ENCODE peak calls at places on chromosomes 3 and 15, in six cellular contexts. L is heart right ventricle, X is dorsolateral prefrontal cortex, J is AG04450, E is adrenal gland, Y is stomach. M is an unnamed sample.
A peak's percentile ranks its signal among the peaks of the same experiment; 100 is the strongest.

GRCh38 chr15:101028772-101029438 is 109.7 kb downstream of the LRRK1 start:
- DNase-seq in L (peak; percentile 2), X (no peak), J (no peak), E (no peak), Y (peak; percentile 14), M (no peak)

GRCh38 chr3:128481438-128481942 is 11.5 kb downstream of the GATA2 start:
- DNase-seq in L (peak; percentile 84), X (no peak), J (no peak), E (peak; percentile 28), Y (no peak), M (peak; percentile 80)

GRCh38 chr3:139427283-139428060 is 38.0 kb upstream of the COPB2 start:
- DNase-seq in L (peak; percentile 40), X (no peak), J (peak; percentile 34), E (no peak), Y (no peak), M (no peak)

GRCh38 chr15:38868326-38869114 is 303.9 kb upstream of the RASGRP1 start:
- DNase-seq in L (no peak), X (no peak), J (peak; percentile 73), E (peak; percentile 48), Y (peak; percentile 36), M (no peak)

GRCh38 chr3:16864610-16865313 is 20.0 kb upstream of the PLCL2 start:
- DNase-seq in L (no peak), X (no peak), J (no peak), E (no peak), Y (no peak), M (no peak)

GRCh38 chr3:42247576-42248027 is 18.4 kb downstream of the CCK start:
- DNase-seq in L (peak; percentile 57), X (no peak), J (no peak), E (peak; percentile 41), Y (peak; percentile 64), M (peak; percentile 19)

GRCh38 chr15:80500021-80500420 is 95.8 kb downstream of the ARNT2 start:
- DNase-seq in L (no peak), X (no peak), J (no peak), E (no peak), Y (no peak), M (no peak)

GRCh38 chr15:74179101-74179841 is 5.8 kb downstream of the ISLR start:
- DNase-seq in L (peak; percentile 78), X (no peak), J (peak; percentile 38), E (peak; percentile 94), Y (no peak), M (peak; percentile 78)

GRCh38 chr15:63348392-63348791 is 33.3 kb downstream of the CA12 start:
- DNase-seq in L (peak; percentile 50), X (peak; percentile 65), J (no peak), E (peak; percentile 75), Y (peak; percentile 84), M (peak; percentile 64)

GRCh38 chr3:134330895-134331810 is 43.1 kb downstream of the AMOTL2 start:
- DNase-seq in L (no peak), X (no peak), J (no peak), E (no peak), Y (no peak), M (no peak)

GRCh38 chr3:33919312-33919711 is 120.9 kb downstream of the PDCD6IP start:
- DNase-seq in L (no peak), X (no peak), J (no peak), E (no peak), Y (no peak), M (no peak)

GRCh38 chr15:39108021-39108420 is 472.9 kb upstream of the THBS1 start:
- DNase-seq in L (no peak), X (no peak), J (no peak), E (no peak), Y (no peak), M (no peak)

GRCh38 chr3:136196064-136196400 is at the start of gene MSL2:
- DNase-seq in L (no peak), X (no peak), J (no peak), E (no peak), Y (no peak), M (peak; percentile 82)

GRCh38 chr3:184582998-184583344 is 21.4 kb downstream of the EPHB3 start:
- DNase-seq in L (no peak), X (no peak), J (no peak), E (no peak), Y (no peak), M (no peak)

GRCh38 chr3:119978554-119979208 is 115.6 kb downstream of the GSK3B start:
- DNase-seq in L (peak; percentile 32), X (no peak), J (no peak), E (no peak), Y (no peak), M (no peak)

GRCh38 chr3:63878394-63879089 is 14.9 kb downstream of the ATXN7 start:
- DNase-seq in L (no peak), X (no peak), J (no peak), E (no peak), Y (no peak), M (no peak)

GRCh38 chr3:69013256-69014021 is at the start of gene EOGT:
- DNase-seq in L (peak; percentile 91), X (peak; percentile 86), J (no peak), E (peak; percentile 89), Y (peak; percentile 89), M (peak; percentile 92)

GRCh38 chr15:51280838-51281237 is 57.6 kb downstream of the CYP19A1 start:
- DNase-seq in L (no peak), X (no peak), J (no peak), E (no peak), Y (no peak), M (no peak)

GRCh38 chr3:179015551-179016020 is 56.0 kb downstream of the ZMAT3 start:
- DNase-seq in L (peak; percentile 56), X (no peak), J (peak; percentile 59), E (no peak), Y (peak; percentile 28), M (no peak)

GRCh38 chr3:72044231-72044935 is 259.4 kb upstream of the PROK2 start:
- DNase-seq in L (no peak), X (no peak), J (no peak), E (no peak), Y (no peak), M (no peak)

GRCh38 chr3:54121404-54122045 is 827 bp upstream of the CACNA2D3 start:
- DNase-seq in L (no peak), X (no peak), J (no peak), E (no peak), Y (no peak), M (no peak)
- H3K27ac ChIP-seq in L (peak overlapping the region; percentile 60), X (peak overlapping the region; percentile 72), J (no peak overlapping the region), E (no peak overlapping the region), Y (peak overlapping the region; percentile 83), M (peak overlapping the region; percentile 91)

DNA sequence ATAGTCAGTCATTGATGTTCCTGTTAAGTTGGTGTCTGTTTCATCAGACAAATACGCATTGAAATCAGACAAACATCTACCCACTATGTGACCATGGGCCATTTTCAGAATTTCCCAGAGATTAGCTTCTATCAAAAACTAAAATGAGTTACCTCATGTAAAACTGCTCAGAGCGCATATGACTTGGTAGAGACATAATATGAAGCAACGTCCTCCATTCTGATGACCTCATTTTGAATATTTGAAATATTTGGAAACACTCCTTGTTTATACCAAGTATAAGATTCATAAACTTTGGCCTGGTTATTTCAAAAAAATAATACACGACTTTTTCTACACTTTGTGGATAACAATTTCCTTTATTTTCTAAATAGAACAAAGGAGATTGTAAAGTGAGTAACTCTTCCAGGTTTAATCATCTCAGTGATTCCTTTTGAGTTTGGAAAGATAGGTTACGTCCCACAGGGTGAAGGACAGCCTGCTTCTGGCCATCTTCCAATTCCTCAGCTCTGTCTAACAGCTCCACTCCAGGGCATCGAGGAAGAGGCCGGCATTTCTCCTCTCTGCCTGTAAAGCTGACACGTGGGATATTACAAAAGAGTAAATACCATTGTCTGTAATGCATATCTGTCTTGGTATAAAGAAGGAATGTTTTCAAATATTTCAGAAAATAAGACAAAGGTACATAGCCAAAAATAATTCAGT is 122.6 kb downstream of the CADM2 start:
- DNase-seq in L (no peak), X (peak; percentile 21), J (no peak), E (peak; percentile 37), Y (no peak), M (no peak)
- TF ChIP-seq CTCF in L (no peak), X (no peak), J (no peak), E (no peak), Y (no peak), M (no peak)

GRCh38 chr3:112642912-112643506 is 2.1 kb upstream of the CCDC80 start:
- DNase-seq in L (peak; percentile 87), X (peak; percentile 78), J (peak; percentile 86), E (peak; percentile 88), Y (peak; percentile 79), M (peak; percentile 80)
- H3K27ac ChIP-seq in L (no peak overlapping the region), X (no peak overlapping the region), J (no peak overlapping the region), E (no peak overlapping the region), Y (peak overlapping the region; percentile 79), M (peak overlapping the region; percentile 82)

DNA sequence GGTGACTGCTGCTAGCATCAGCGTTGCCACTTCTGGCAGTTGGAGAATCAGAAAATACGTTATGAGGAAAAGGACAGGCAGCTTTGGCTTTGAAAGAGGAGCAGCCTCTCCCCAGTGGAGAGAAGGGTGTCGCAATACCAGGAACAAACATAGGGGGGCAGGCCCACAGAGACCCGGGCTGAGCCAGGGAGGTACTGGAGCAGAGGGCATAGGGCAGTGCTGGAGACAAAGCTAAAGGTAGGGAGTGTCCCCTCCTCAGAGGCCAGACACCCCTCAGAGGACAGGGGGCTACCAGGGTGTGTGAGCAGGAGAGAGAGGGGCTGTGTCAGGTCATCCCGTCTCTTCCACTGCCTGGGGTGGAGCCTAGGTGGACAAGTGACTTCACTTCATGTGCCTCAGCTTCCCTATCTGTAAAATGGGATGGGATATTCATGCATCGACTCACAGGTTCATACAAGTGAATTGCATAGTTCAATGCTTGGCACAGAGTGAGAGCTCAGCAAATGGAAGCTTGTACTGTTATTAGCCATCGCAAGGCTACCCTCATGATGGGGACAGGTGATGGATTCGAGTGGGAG is 49.7 kb upstream of the LIMD1 start:
- DNase-seq in L (no peak), X (no peak), J (no peak), E (no peak), Y (no peak), M (no peak)
- TF ChIP-seq CTCF in L (peak; percentile 12), X (no peak), J (peak; percentile 24), E (no peak), Y (no peak), M (no peak)

GRCh38 chr3:188559856-188560255 is 405.9 kb downstream of the LPP start:
- DNase-seq in L (no peak), X (no peak), J (no peak), E (no peak), Y (no peak), M (no peak)

GRCh38 chr3:188557230-188557629 is 403.3 kb downstream of the LPP start:
- DNase-seq in L (no peak), X (no peak), J (no peak), E (no peak), Y (no peak), M (no peak)

GRCh38 chr3:188558343-188559068 is 404.5 kb downstream of the LPP start:
- DNase-seq in L (no peak), X (no peak), J (no peak), E (no peak), Y (no peak), M (no peak)

GRCh38 chr3:188562163-188562562 is 408.2 kb downstream of the LPP start:
- DNase-seq in L (no peak), X (no peak), J (no peak), E (no peak), Y (no peak), M (no peak)

DNA sequence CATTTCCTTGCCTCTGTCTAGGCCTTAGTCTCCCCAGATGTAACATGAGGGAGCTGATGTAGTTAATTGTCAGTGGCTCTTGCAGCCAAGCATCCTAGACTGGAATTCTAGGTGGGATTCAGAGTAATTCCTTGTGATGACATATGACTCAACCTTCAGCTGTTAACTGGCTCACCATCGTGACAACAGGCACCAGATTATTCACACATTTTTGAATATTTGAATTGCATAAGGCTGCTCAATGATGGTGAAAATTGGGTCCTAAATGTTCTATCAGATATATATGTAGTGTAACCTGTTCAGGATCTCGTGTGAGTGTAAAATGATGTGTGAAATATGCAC is 405.1 kb downstream of the LPP start:
- DNase-seq in L (no peak), X (no peak), J (no peak), E (no peak), Y (no peak), M (no peak)
- H3K27ac ChIP-seq in L (no peak overlapping the region), X (no peak overlapping the region), J (no peak overlapping the region), E (peak overlapping the region; percentile 46), Y (no peak overlapping the region), M (no peak overlapping the region)

M was measured in left ventricle myocardium inferior.